ENCODE peak calls at places on chromosomes 13 and 19, in seven cellular contexts. One of them, this sample, is unnamed.

GRCh38 chr13:44068737-44069136 is 189.0 kb downstream of the LACC1 start:
- DNase-seq in SHP77: no peak
- DNase-seq in mesendoderm: peak
- DNase-seq in activated CD8-positive, alpha-beta memory T cell treated with anti-CD3 and anti-CD28 coated beads for 4 hours: no peak
- DNase-seq in HTR-8/SVneo: peak
- DNase-seq in anterior cingulate cortex: no peak
- DNase-seq in heart left ventricle: no peak
- DNase-seq in this sample: no peak

GRCh38 chr19:435707-436412 is 25.0 kb downstream of the SHC2 start:
- DNase-seq in SHP77: no peak
- DNase-seq in mesendoderm: no peak
- DNase-seq in activated CD8-positive, alpha-beta memory T cell treated with anti-CD3 and anti-CD28 coated beads for 4 hours: no peak
- DNase-seq in heart left ventricle: no peak
- DNase-seq in anterior cingulate cortex: no peak
- DNase-seq in HTR-8/SVneo: no peak
- DNase-seq in this sample: no peak

GRCh38 chr19:46453661-46454060 is 17.7 kb downstream of the PNMA8A start:
- DNase-seq in SHP77: no peak
- DNase-seq in activated CD8-positive, alpha-beta memory T cell treated with anti-CD3 and anti-CD28 coated beads for 4 hours: no peak
- DNase-seq in mesendoderm: no peak
- DNase-seq in HTR-8/SVneo: no peak
- DNase-seq in anterior cingulate cortex: no peak
- DNase-seq in heart left ventricle: no peak
- DNase-seq in this sample: no peak

GRCh38 chr19:13103961-13104847 is 1.5 kb upstream of the LYL1 start:
- DNase-seq in anterior cingulate cortex: no peak
- DNase-seq in activated CD8-positive, alpha-beta memory T cell treated with anti-CD3 and anti-CD28 coated beads for 4 hours: no peak
- DNase-seq in mesendoderm: peak
- DNase-seq in heart left ventricle: peak
- DNase-seq in SHP77: no peak
- DNase-seq in HTR-8/SVneo: no peak
- DNase-seq in this sample: peak

GRCh38 chr13:49435992-49436391 is 7.9 kb downstream of the CAB39L start:
- DNase-seq in anterior cingulate cortex: no peak
- DNase-seq in SHP77: no peak
- DNase-seq in heart left ventricle: no peak
- DNase-seq in activated CD8-positive, alpha-beta memory T cell treated with anti-CD3 and anti-CD28 coated beads for 4 hours: no peak
- DNase-seq in mesendoderm: no peak
- DNase-seq in HTR-8/SVneo: no peak
- DNase-seq in this sample: no peak

GRCh38 chr13:98890186-98890585 is 87.7 kb downstream of the DOCK9 start:
- DNase-seq in SHP77: no peak
- DNase-seq in HTR-8/SVneo: no peak
- DNase-seq in anterior cingulate cortex: peak
- DNase-seq in activated CD8-positive, alpha-beta memory T cell treated with anti-CD3 and anti-CD28 coated beads for 4 hours: no peak
- DNase-seq in heart left ventricle: no peak
- DNase-seq in mesendoderm: no peak
- DNase-seq in this sample: no peak

GRCh38 chr13:23743269-23743668 is 145.9 kb downstream of the MIPEP start:
- DNase-seq in anterior cingulate cortex: no peak
- DNase-seq in mesendoderm: no peak
- DNase-seq in SHP77: no peak
- DNase-seq in activated CD8-positive, alpha-beta memory T cell treated with anti-CD3 and anti-CD28 coated beads for 4 hours: no peak
- DNase-seq in heart left ventricle: no peak
- DNase-seq in HTR-8/SVneo: no peak
- DNase-seq in this sample: no peak

GRCh38 chr19:38843175-38843758 is 6.5 kb downstream of the HNRNPL start:
- DNase-seq in anterior cingulate cortex: no peak
- DNase-seq in mesendoderm: no peak
- DNase-seq in activated CD8-positive, alpha-beta memory T cell treated with anti-CD3 and anti-CD28 coated beads for 4 hours: no peak
- DNase-seq in SHP77: no peak
- DNase-seq in HTR-8/SVneo: no peak
- DNase-seq in heart left ventricle: no peak
- DNase-seq in this sample: no peak

GRCh38 chr13:92074658-92075057 is 676.2 kb downstream of the GPC5 start:
- DNase-seq in anterior cingulate cortex: no peak
- DNase-seq in HTR-8/SVneo: no peak
- DNase-seq in activated CD8-positive, alpha-beta memory T cell treated with anti-CD3 and anti-CD28 coated beads for 4 hours: no peak
- DNase-seq in mesendoderm: peak
- DNase-seq in heart left ventricle: no peak
- DNase-seq in SHP77: peak
- DNase-seq in this sample: no peak

GRCh38 chr19:47511128-47511517 is 3.7 kb downstream of the NAPA start:
- DNase-seq in HTR-8/SVneo: no peak
- DNase-seq in heart left ventricle: peak
- DNase-seq in activated CD8-positive, alpha-beta memory T cell treated with anti-CD3 and anti-CD28 coated beads for 4 hours: no peak
- DNase-seq in SHP77: no peak
- DNase-seq in anterior cingulate cortex: no peak
- DNase-seq in mesendoderm: no peak
- DNase-seq in this sample: no peak

This sample was measured in naive thymus-derived CD4-positive, alpha-beta T cell.